ENCODE peak calls at places on chromosomes 7 and 10, in nine cellular contexts. V, U, F, A, W, L, P, Q and D are unnamed samples.

GRCh38 chr10:109996225-109996624 is 11.6 kb upstream of the ADD3 start:
- DNase-seq in V (peak; percentile 43), U (no peak), F (no peak), A (no peak), W (no peak), L (no peak), P (no peak), Q (peak; percentile 22), D (no peak)

GRCh38 chr7:13988765-13989137 is 715 bp downstream of the ETV1 start:
- DNase-seq in V (peak; percentile 16), U (no peak), F (no peak), A (no peak), W (no peak), L (no peak), P (peak; percentile 64), Q (peak; percentile 40), D (no peak)

GRCh38 chr10:119306514-119306951 is 99.2 kb downstream of the GRK5 start:
- DNase-seq in V (peak; percentile 12), U (no peak), F (peak; percentile 87), A (peak; percentile 51), W (no peak), L (no peak), P (no peak), Q (peak; percentile 34), D (peak; percentile 87)

GRCh38 chr7:110358028-110358427 is 732.9 kb upstream of the LRRN3 start:
- DNase-seq in V (no peak), U (no peak), F (no peak), A (peak; percentile 4), W (no peak), L (peak; percentile 32), P (no peak), Q (peak; percentile 64), D (no peak)

GRCh38 chr10:7302393-7303054 is 108.3 kb downstream of the SFMBT2 start:
- DNase-seq in V (peak; percentile 21), U (no peak), F (no peak), A (peak; percentile 75), W (no peak), L (no peak), P (peak; percentile 5), Q (peak; percentile 66), D (no peak)

GRCh38 chr10:110387983-110388681 is 83.4 kb upstream of the SMNDC1 start:
- DNase-seq in V (no peak), U (no peak), F (peak; percentile 70), A (no peak), W (no peak), L (no peak), P (no peak), Q (no peak), D (peak; percentile 80)

GRCh38 chr7:139560678-139561077 is 37.2 kb downstream of the CLEC2L start:
- DNase-seq in V (no peak), U (no peak), F (no peak), A (no peak), W (no peak), L (no peak), P (no peak), Q (no peak), D (no peak)

GRCh38 chr7:76011437-76011836 is 17.0 kb upstream of the TMEM120A start:
- DNase-seq in V (peak; percentile 46), U (no peak), F (no peak), A (no peak), W (peak; percentile 67), L (peak; percentile 80), P (no peak), Q (no peak), D (no peak)

GRCh38 chr10:34396669-34397068 is 418.4 kb downstream of the PARD3 start:
- DNase-seq in V (no peak), U (no peak), F (no peak), A (no peak), W (no peak), L (no peak), P (no peak), Q (no peak), D (no peak)
- TF ChIP-seq CTCF in V (no peak), U (no peak), F (no peak), A (no peak), W (no peak), L (no peak), P (no peak), Q (no peak), D (no peak)

GRCh38 chr7:97064020-97064419 is 39.4 kb upstream of the DLX5 start:
- DNase-seq in V (no peak), U (no peak), F (no peak), A (no peak), W (no peak), L (no peak), P (no peak), Q (no peak), D (no peak)

GRCh38 chr7:97064972-97065587 is 40.4 kb upstream of the DLX5 start:
- DNase-seq in V (peak; percentile 75), U (peak; percentile 16), F (peak; percentile 21), A (peak; percentile 59), W (no peak), L (peak; percentile 11), P (peak; percentile 72), Q (peak; percentile 72), D (peak; percentile 58)
- TF ChIP-seq CTCF in V (peak; percentile 78), U (peak; percentile 70), F (peak; percentile 57), A (peak; percentile 76), W (peak; percentile 60), L (peak; percentile 80), P (peak; percentile 83), Q (peak; percentile 79), D (peak; percentile 69)

DNA sequence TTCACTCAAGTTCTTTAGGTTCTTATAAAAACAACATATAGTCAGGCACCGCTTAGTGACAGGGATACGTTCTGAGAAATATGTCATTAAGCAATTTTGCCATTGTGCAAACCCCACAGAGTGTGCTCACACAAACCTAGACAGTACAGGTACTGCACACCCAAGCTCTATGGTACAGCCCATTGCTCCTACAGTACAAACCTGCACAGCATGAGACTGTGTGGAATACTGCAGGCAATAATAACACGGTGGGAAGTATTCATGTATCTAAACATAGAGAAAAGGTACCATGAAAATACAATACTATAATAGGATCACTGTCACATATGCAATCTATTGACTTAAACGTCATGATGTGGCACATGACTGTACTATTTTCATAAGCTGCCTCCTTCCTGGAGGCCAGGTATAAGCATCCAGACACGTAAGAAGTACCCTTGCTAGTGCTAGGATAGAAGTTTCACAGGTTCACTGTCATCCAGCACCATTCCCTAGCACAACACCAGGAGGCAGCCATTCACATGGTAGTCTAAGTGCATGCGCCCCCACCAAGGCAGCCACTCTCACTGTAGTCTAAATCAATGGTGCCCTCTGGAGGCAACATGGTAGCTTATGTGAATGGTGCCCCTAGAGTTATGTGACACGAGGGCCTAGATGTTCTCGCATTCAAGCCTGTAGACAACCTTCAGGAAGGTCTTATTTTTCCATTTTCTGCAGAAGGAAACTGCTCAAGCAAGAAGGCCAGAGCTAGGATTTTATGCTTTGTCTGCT is 98.5 kb downstream of the ARHGAP22 start:
- DNase-seq in V (peak; percentile 57), U (no peak), F (peak; percentile 45), A (peak; percentile 66), W (no peak), L (no peak), P (no peak), Q (peak; percentile 83), D (no peak)
- TF ChIP-seq CTCF in V (peak; percentile 41), U (no peak), F (peak; percentile 32), A (peak; percentile 44), W (no peak), L (peak; percentile 46), P (no peak), Q (peak; percentile 97), D (peak; percentile 29)

GRCh38 chr7:147432068-147432467 is 1158.5 kb upstream of the C7orf33 start:
- DNase-seq in V (peak; percentile 29), U (no peak), F (no peak), A (no peak), W (no peak), L (no peak), P (peak; percentile 76), Q (peak; percentile 56), D (no peak)
- TF ChIP-seq CTCF in V (peak; percentile 48), U (no peak), F (no peak), A (no peak), W (no peak), L (peak; percentile 51), P (peak; percentile 67), Q (peak; percentile 74), D (no peak)

GRCh38 chr7:12389089-12389700 is 14.5 kb downstream of the VWDE start:
- DNase-seq in V (peak; percentile 79), U (peak; percentile 16), F (peak; percentile 62), A (peak; percentile 69), W (no peak), L (peak; percentile 36), P (peak; percentile 90), Q (peak; percentile 77), D (peak; percentile 37)
- TF ChIP-seq CTCF in V (peak; percentile 75), U (peak; percentile 52), F (peak; percentile 81), A (peak; percentile 84), W (peak; percentile 28), L (peak; percentile 93), P (peak; percentile 91), Q (peak; percentile 91), D (peak; percentile 73)